ENCODE peak calls at places on chromosomes 1 and 21, in five cellular contexts. X, V, U, Z and M are unnamed samples.
A peak's percentile ranks its signal among the peaks of the same experiment; 100 is the strongest.

GRCh38 chr1:171222961-171223360 is 25.3 kb upstream of the FMO1 start:
- DNase-seq in X (no peak), V (no peak), U (peak; percentile 24), Z (no peak), M (no peak)

GRCh38 chr1:19547814-19548213 is 62.5 kb upstream of the CAPZB start:
- DNase-seq in X (no peak), V (no peak), U (no peak), Z (no peak), M (no peak)

GRCh38 chr21:32256873-32257620 is 21.8 kb downstream of the MIS18A start:
- DNase-seq in X (no peak), V (peak; percentile 66), U (peak; percentile 50), Z (no peak), M (no peak)

GRCh38 chr1:243246916-243247315 is 8.2 kb downstream of the CEP170 start:
- DNase-seq in X (no peak), V (no peak), U (no peak), Z (no peak), M (no peak)

GRCh38 chr1:38041941-38042834 is 4.4 kb downstream of the POU3F1 start:
- DNase-seq in X (no peak), V (no peak), U (no peak), Z (no peak), M (no peak)

GRCh38 chr1:51048670-51049069 is 53.4 kb upstream of the C1orf185 start:
- DNase-seq in X (no peak), V (no peak), U (no peak), Z (no peak), M (no peak)

GRCh38 chr1:231969078-231969477 is 342.5 kb downstream of the DISC1 start:
- DNase-seq in X (no peak), V (no peak), U (no peak), Z (no peak), M (no peak)

GRCh38 chr1:221053889-221054288 is 174.6 kb downstream of the HLX start:
- DNase-seq in X (no peak), V (no peak), U (no peak), Z (no peak), M (no peak)

GRCh38 chr1:23422313-23422877 is 2.2 kb downstream of the TCEA3 start:
- DNase-seq in X (no peak), V (no peak), U (peak; percentile 65), Z (no peak), M (no peak)

GRCh38 chr1:27346991-27347627 is 5.3 kb downstream of the SYTL1 start:
- DNase-seq in X (no peak), V (no peak), U (no peak), Z (no peak), M (no peak)

GRCh38 chr1:217747156-217747769 is 116.1 kb downstream of the SPATA17 start:
- DNase-seq in X (no peak), V (no peak), U (no peak), Z (peak; percentile 26), M (no peak)

GRCh38 chr1:165402517-165403111 is 42.3 kb downstream of the RXRG start:
- DNase-seq in X (no peak), V (no peak), U (no peak), Z (no peak), M (no peak)

GRCh38 chr1:177505905-177506590 is 335.3 kb downstream of the BRINP2 start:
- DNase-seq in X (no peak), V (no peak), U (no peak), Z (no peak), M (no peak)

GRCh38 chr1:108708726-108709660 is 3.7 kb upstream of the FNDC7 start:
- DNase-seq in X (no peak), V (no peak), U (no peak), Z (no peak), M (no peak)

GRCh38 chr1:172089768-172090510 is 248.6 kb downstream of the DNM3 start:
- DNase-seq in X (no peak), V (peak; percentile 33), U (no peak), Z (peak; percentile 33), M (no peak)

GRCh38 chr1:29709711-29710169 is 473.4 kb downstream of the PTPRU start:
- DNase-seq in X (no peak), V (peak; percentile 61), U (no peak), Z (no peak), M (no peak)

GRCh38 chr1:25100151-25100841 is 132.0 kb downstream of the SYF2 start:
- DNase-seq in X (no peak), V (no peak), U (no peak), Z (no peak), M (no peak)

GRCh38 chr21:44571844-44572782 is 1.4 kb upstream of the KRTAP10-4 start:
- DNase-seq in X (peak; percentile 62), V (no peak), U (no peak), Z (no peak), M (no peak)

GRCh38 chr1:28509705-28510349 is 4.0 kb downstream of the RCC1 start:
- DNase-seq in X (no peak), V (no peak), U (no peak), Z (no peak), M (no peak)

GRCh38 chr1:247266053-247266452 is 10.2 kb downstream of the VN1R5 start:
- DNase-seq in X (no peak), V (no peak), U (no peak), Z (no peak), M (no peak)

GRCh38 chr1:21381354-21381753 is 58.6 kb upstream of the NBPF3 start:
- DNase-seq in X (no peak), V (peak; percentile 30), U (no peak), Z (no peak), M (no peak)

GRCh38 chr1:200107004-200107470 is 79.5 kb downstream of the NR5A2 start:
- DNase-seq in X (no peak), V (no peak), U (no peak), Z (no peak), M (no peak)

GRCh38 chr1:204806943-204807624 is 63.6 kb upstream of the NFASC start:
- DNase-seq in X (peak; percentile 95), V (peak; percentile 61), U (peak; percentile 48), Z (peak; percentile 76), M (peak; percentile 24)

GRCh38 chr1:4317207-4317606 is 337.2 kb upstream of the AJAP1 start:
- DNase-seq in X (no peak), V (no peak), U (no peak), Z (no peak), M (no peak)

GRCh38 chr1:170662561-170662971 is 1.4 kb upstream of the PRRX1 start:
- DNase-seq in X (no peak), V (no peak), U (no peak), Z (no peak), M (no peak)

GRCh38 chr1:25622526-25622925 is 5.9 kb downstream of the MAN1C1 start:
- DNase-seq in X (peak; percentile 91), V (no peak), U (no peak), Z (no peak), M (no peak)

GRCh38 chr1:79682478-79682877 is 675.9 kb upstream of the ADGRL4 start:
- DNase-seq in X (no peak), V (no peak), U (no peak), Z (no peak), M (no peak)

GRCh38 chr1:54283997-54284385 is 84.0 kb downstream of the MRPL37 start:
- DNase-seq in X (no peak), V (no peak), U (no peak), Z (no peak), M (no peak)

GRCh38 chr1:3821004-3821933 is 25.0 kb upstream of the LRRC47 start:
- DNase-seq in X (no peak), V (no peak), U (no peak), Z (no peak), M (no peak)

GRCh38 chr1:185367218-185367617 is 50.2 kb upstream of the IVNS1ABP start:
- DNase-seq in X (no peak), V (no peak), U (no peak), Z (no peak), M (no peak)

GRCh38 chr1:212614398-212615091 is 6.0 kb downstream of the ATF3 start:
- DNase-seq in X (no peak), V (no peak), U (no peak), Z (no peak), M (no peak)

GRCh38 chr1:212610575-212610967 is 2.0 kb downstream of the ATF3 start:
- DNase-seq in X (no peak), V (no peak), U (no peak), Z (no peak), M (no peak)

GRCh38 chr1:212613440-212614335 is 5.1 kb downstream of the ATF3 start:
- DNase-seq in X (no peak), V (no peak), U (no peak), Z (no peak), M (no peak)

GRCh38 chr1:212611000-212611636 is 2.6 kb downstream of the ATF3 start:
- DNase-seq in X (no peak), V (no peak), U (no peak), Z (no peak), M (no peak)

GRCh38 chr1:212612251-212612961 is 3.8 kb downstream of the ATF3 start:
- DNase-seq in X (no peak), V (no peak), U (no peak), Z (no peak), M (no peak)
- H3K27ac ChIP-seq in X (no peak overlapping the region), V (no peak overlapping the region), U (no peak overlapping the region), Z (no peak overlapping the region), M (no peak overlapping the region)

DNA sequence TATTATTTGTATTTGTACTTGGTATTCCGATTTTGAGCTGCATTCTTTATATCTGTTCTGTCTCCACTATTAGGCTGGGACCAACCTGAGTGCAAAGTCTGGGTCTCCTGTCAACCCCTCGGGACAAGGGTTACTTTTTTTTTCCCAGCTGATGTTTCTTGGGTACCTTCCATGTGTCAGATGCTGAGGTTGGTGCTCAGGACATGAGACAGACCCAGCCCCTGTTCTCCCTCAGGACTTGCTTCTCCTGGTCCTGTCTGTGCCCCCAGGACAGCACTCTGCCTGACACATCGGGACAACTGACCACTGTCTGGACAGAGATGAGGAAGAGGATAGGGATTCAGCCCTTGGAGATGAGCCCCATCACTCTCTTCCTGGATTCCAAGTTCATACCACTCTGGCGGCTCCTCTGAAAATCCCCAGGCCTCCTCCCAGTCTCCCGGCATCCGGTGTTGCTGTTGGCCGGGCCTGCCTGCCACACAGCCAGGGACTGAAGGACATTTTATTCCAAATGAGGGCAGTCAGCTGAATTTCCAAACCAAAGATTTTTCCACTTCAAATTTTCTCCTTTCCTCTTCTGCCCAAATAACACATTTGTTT is 55.6 kb upstream of the FMOD start:
- DNase-seq in X (peak; percentile 89), V (no peak), U (peak; percentile 57), Z (no peak), M (no peak)
- H3K4me1 ChIP-seq in X (peaks cover 78% of the 10 kb centered on the region), V (no peaks in the 10 kb centered on the region), U (no peaks in the 10 kb centered on the region), Z (peaks cover 4% of the 10 kb centered on the region), M (peaks cover 47% of the 10 kb centered on the region)

GRCh38 chr1:205933672-205934618 is 9.3 kb downstream of the SLC26A9 start:
- DNase-seq in X (no peak), V (peak; percentile 75), U (no peak), Z (no peak), M (no peak)

GRCh38 chr1:205936846-205937707 is 6.2 kb downstream of the SLC26A9 start:
- DNase-seq in X (no peak), V (no peak), U (no peak), Z (no peak), M (no peak)

GRCh38 chr1:205936316-205936715 is 6.9 kb downstream of the SLC26A9 start:
- DNase-seq in X (no peak), V (no peak), U (no peak), Z (no peak), M (no peak)

GRCh38 chr1:205934788-205935187 is 8.5 kb downstream of the SLC26A9 start:
- DNase-seq in X (no peak), V (peak; percentile 53), U (no peak), Z (no peak), M (no peak)

GRCh38 chr1:205935869-205936268 is 7.4 kb downstream of the SLC26A9 start:
- DNase-seq in X (no peak), V (no peak), U (no peak), Z (no peak), M (no peak)
- H3K36me3 ChIP-seq in X (no peaks in the 10 kb centered on the region), V (no peaks in the 10 kb centered on the region), U (no peaks in the 10 kb centered on the region), Z (no peaks in the 10 kb centered on the region), M (no peaks in the 10 kb centered on the region)

GRCh38 chr1:93619507-93620168 is 62.0 kb downstream of the BCAR3 start:
- DNase-seq in X (no peak), V (no peak), U (no peak), Z (no peak), M (no peak)
- H3K27ac ChIP-seq in X (no peak overlapping the region), V (no peak overlapping the region), U (no peak overlapping the region), Z (no peak overlapping the region), M (no peak overlapping the region)